ENCODE peak calls at places on chromosomes 3 and 15, in four cellular contexts. W is right cardiac atrium, N is GM23248, V is K562. Z is an unnamed sample.
A peak's percentile ranks its signal among the peaks of the same experiment; 100 is the strongest.

GRCh38 chr15:52020253-52021085 is 1.4 kb downstream of the MAPK6 start:
- DNase-seq in W (no peak), N (peak; percentile 68), V (no peak), Z (no peak)

GRCh38 chr3:185280572-185281365 is 26.9 kb upstream of the EHHADH start:
- DNase-seq in W (no peak), N (peak; percentile 78), V (peak; percentile 67), Z (no peak)

GRCh38 chr3:153553605-153553945 is 391.5 kb downstream of the RAP2B start:
- DNase-seq in W (no peak), N (no peak), V (peak; percentile 6), Z (no peak)

GRCh38 chr3:87127286-87127685 is 99.8 kb upstream of the CHMP2B start:
- DNase-seq in W (peak; percentile 29), N (no peak), V (no peak), Z (no peak)

GRCh38 chr3:154101250-154101649 is 19.9 kb upstream of the ARHGEF26 start:
- DNase-seq in W (no peak), N (no peak), V (no peak), Z (no peak)

GRCh38 chr3:5428607-5429516 is 241.4 kb downstream of the EDEM1 start:
- DNase-seq in W (no peak), N (no peak), V (peak; percentile 97), Z (no peak)

GRCh38 chr15:65953622-65954021 is 84.3 kb downstream of the RAB11A start:
- DNase-seq in W (no peak), N (no peak), V (no peak), Z (no peak)

GRCh38 chr15:59315914-59316428 is 56.7 kb downstream of the MYO1E start:
- DNase-seq in W (no peak), N (peak; percentile 92), V (no peak), Z (no peak)

GRCh38 chr3:133162906-133163305 is 124.7 kb downstream of the TMEM108 start:
- DNase-seq in W (no peak), N (no peak), V (no peak), Z (no peak)

GRCh38 chr3:101950510-101950909 is 101.2 kb downstream of the NFKBIZ start:
- DNase-seq in W (no peak), N (peak; percentile 96), V (no peak), Z (no peak)

GRCh38 chr3:61922118-61922517 is 360.7 kb downstream of the PTPRG start:
- DNase-seq in W (no peak), N (peak; percentile 18), V (no peak), Z (no peak)

GRCh38 chr15:31387483-31388118 is 61.0 kb downstream of the KLF13 start:
- DNase-seq in W (peak; percentile 86), N (peak; percentile 46), V (no peak), Z (peak; percentile 81)

GRCh38 chr15:52727825-52728224 is 48.6 kb upstream of the ATOSA start:
- DNase-seq in W (no peak), N (no peak), V (no peak), Z (no peak)

GRCh38 chr3:80355144-80355543 is 587.3 kb upstream of the ROBO1 start:
- DNase-seq in W (no peak), N (no peak), V (no peak), Z (no peak)

GRCh38 chr15:94749848-94750617 is 518.7 kb downstream of the MCTP2 start:
- DNase-seq in W (no peak), N (no peak), V (no peak), Z (no peak)

GRCh38 chr3:173584093-173584833 is 186.7 kb downstream of the NLGN1 start:
- DNase-seq in W (no peak), N (peak; percentile 58), V (peak; percentile 5), Z (no peak)

GRCh38 chr3:141360888-141361598 is 7.3 kb upstream of the ZBTB38 start:
- DNase-seq in W (no peak), N (peak; percentile 84), V (peak; percentile 78), Z (no peak)

GRCh38 chr3:38717603-38718240 is 68.2 kb upstream of the SCN5A start:
- DNase-seq in W (peak; percentile 77), N (no peak), V (no peak), Z (no peak)

GRCh38 chr3:37833790-37834189 is 27.9 kb upstream of the CTDSPL start:
- DNase-seq in W (no peak), N (peak; percentile 9), V (no peak), Z (no peak)

GRCh38 chr3:10845240-10845761 is 29.3 kb downstream of the SLC6A11 start:
- DNase-seq in W (no peak), N (no peak), V (no peak), Z (no peak)

GRCh38 chr3:70550723-70551319 is 238.4 kb upstream of the MDFIC2 start:
- DNase-seq in W (peak; percentile 84), N (peak; percentile 66), V (peak; percentile 57), Z (no peak)

GRCh38 chr15:36529296-36530011 is 50.0 kb upstream of the CDIN1 start:
- DNase-seq in W (no peak), N (peak; percentile 4), V (no peak), Z (no peak)

GRCh38 chr3:121819236-121819635 is 15.6 kb downstream of the IQCB1 start:
- DNase-seq in W (no peak), N (no peak), V (no peak), Z (no peak)

GRCh38 chr3:37741644-37742043 is 120.0 kb upstream of the CTDSPL start:
- DNase-seq in W (peak; percentile 77), N (peak; percentile 15), V (peak; percentile 8), Z (peak; percentile 65)

GRCh38 chr3:186110975-186111974 is 2.4 kb upstream of the ETV5 start:
- DNase-seq in W (no peak), N (no peak), V (no peak), Z (no peak)

GRCh38 chr3:121626495-121626894 is 33.3 kb downstream of the FBXO40 start:
- DNase-seq in W (no peak), N (no peak), V (no peak), Z (peak; percentile 16)

GRCh38 chr15:72864681-72865080 is 81.1 kb upstream of the ADPGK start:
- DNase-seq in W (no peak), N (no peak), V (no peak), Z (peak; percentile 52)

GRCh38 chr15:62464705-62465104 is 299.6 kb upstream of the C2CD4B start:
- DNase-seq in W (no peak), N (peak; percentile 79), V (no peak), Z (no peak)

GRCh38 chr15:48507416-48508065 is 138.0 kb downstream of the FBN1 start:
- DNase-seq in W (no peak), N (peak; percentile 76), V (peak; percentile 62), Z (no peak)

GRCh38 chr3:14358426-14359211 is 43.8 kb upstream of the SLC6A6 start:
- DNase-seq in W (peak; percentile 89), N (peak; percentile 58), V (no peak), Z (no peak)

GRCh38 chr3:168860592-168860991 is 764.9 kb upstream of the GOLIM4 start:
- DNase-seq in W (no peak), N (no peak), V (no peak), Z (no peak)

GRCh38 chr3:99041747-99042146 is 140.3 kb upstream of the DCBLD2 start:
- DNase-seq in W (no peak), N (no peak), V (no peak), Z (no peak)

GRCh38 chr15:100350434-100351226 is 8.9 kb upstream of the ADAMTS17 start:
- DNase-seq in W (no peak), N (peak; percentile 80), V (no peak), Z (no peak)

GRCh38 chr3:143344516-143345165 is 225.1 kb downstream of the CHST2 start:
- DNase-seq in W (no peak), N (no peak), V (no peak), Z (no peak)

GRCh38 chr15:67758610-67759300 is 66.6 kb upstream of the SKOR1 start:
- DNase-seq in W (no peak), N (no peak), V (no peak), Z (no peak)

GRCh38 chr3:61562810-61563613 is 1.6 kb downstream of the PTPRG start:
- DNase-seq in W (peak; percentile 76), N (peak; percentile 66), V (no peak), Z (no peak)

GRCh38 chr3:87674397-87675161 is 384.2 kb downstream of the CGGBP1 start:
- DNase-seq in W (no peak), N (no peak), V (no peak), Z (no peak)

GRCh38 chr15:90388462-90389182 is 580 bp downstream of the IQGAP1 start:
- DNase-seq in W (peak; percentile 91), N (peak; percentile 88), V (peak; percentile 68), Z (peak; percentile 91)
- H3K4me1 ChIP-seq in W (peaks cover 8% of the 10 kb centered on the region), N (peaks cover 15% of the 10 kb centered on the region), V (peaks cover 5% of the 10 kb centered on the region), Z (peaks cover 45% of the 10 kb centered on the region)

GRCh38 chr3:195105841-195106417 is 165.0 kb downstream of the XXYLT1 start:
- DNase-seq in W (no peak), N (no peak), V (no peak), Z (no peak)
- H3K9me3 ChIP-seq in W (no peaks in the 10 kb centered on the region), N (no peaks in the 10 kb centered on the region), V (no peaks in the 10 kb centered on the region), Z (no peaks in the 10 kb centered on the region)

DNA sequence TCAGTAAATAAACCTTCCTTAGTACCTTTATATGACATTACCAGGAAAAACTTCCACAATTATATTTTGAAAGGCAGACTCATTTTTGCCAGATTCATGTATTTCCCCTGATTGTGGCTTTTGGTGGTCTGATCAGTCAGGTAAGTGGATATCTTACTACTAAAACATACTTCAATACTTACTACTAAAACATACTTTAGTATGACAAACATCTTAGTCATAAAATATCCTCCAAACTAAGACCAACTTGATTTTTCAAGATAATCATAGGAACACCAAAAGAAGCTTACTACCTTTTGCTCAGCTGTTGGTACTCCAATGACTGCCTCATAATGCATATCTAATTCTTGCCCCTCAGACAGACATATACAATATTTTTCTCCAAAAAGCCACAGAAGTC is 9.3 kb downstream of the TJP1 start:
- DNase-seq in W (no peak), N (peak; percentile 14), V (no peak), Z (no peak)
- H3K27ac ChIP-seq in W (no peak overlapping the region), N (no peak overlapping the region), V (no peak overlapping the region), Z (no peak overlapping the region)

GRCh38 chr15:85624241-85624855 is 170.4 kb downstream of the KLHL25 start:
- DNase-seq in W (no peak), N (peak; percentile 64), V (no peak), Z (no peak)
- H3K4me1 ChIP-seq in W (peaks cover 10% of the 10 kb centered on the region), N (peaks cover 70% of the 10 kb centered on the region), V (no peaks in the 10 kb centered on the region), Z (peaks cover 88% of the 10 kb centered on the region)

GRCh38 chr3:60266444-60266843 is 984.8 kb downstream of the FHIT start:
- DNase-seq in W (no peak), N (no peak), V (no peak), Z (no peak)
- H3K9me3 ChIP-seq in W (no peaks in the 10 kb centered on the region), N (no peaks in the 10 kb centered on the region), V (no peaks in the 10 kb centered on the region), Z (no peaks in the 10 kb centered on the region)

GRCh38 chr3:107431048-107431297 is 53.7 kb downstream of the CCDC54 start:
- DNase-seq in W (no peak), N (no peak), V (no peak), Z (no peak)
- H3K27ac ChIP-seq in W (peak overlapping the region; percentile 86), N (peak overlapping the region; percentile 64), V (no peak overlapping the region), Z (peak overlapping the region; percentile 95)

GRCh38 chr3:183299976-183300375 is 46.9 kb downstream of the B3GNT5 start:
- DNase-seq in W (no peak), N (no peak), V (no peak), Z (no peak)
- H3K4me1 ChIP-seq in W (no peaks in the 10 kb centered on the region), N (peaks cover 16% of the 10 kb centered on the region), V (peaks cover 8% of the 10 kb centered on the region), Z (peaks cover 26% of the 10 kb centered on the region)

GRCh38 chr3:190618349-190619030 is 104.6 kb downstream of the IL1RAP start:
- DNase-seq in W (no peak), N (no peak), V (no peak), Z (no peak)
- H3K9me3 ChIP-seq in W (no peaks in the 10 kb centered on the region), N (no peaks in the 10 kb centered on the region), V (no peaks in the 10 kb centered on the region), Z (no peaks in the 10 kb centered on the region)